ENCODE peak calls at places on chromosomes 5 and 9, in nine cellular contexts. K is RWPE2; J is erythroblast; M is MM.1S; N is NCI-H1092 treated with DMSO at 0.1 percent for 48 hours; W is right lobe of liver; H is stimulated activated CD4-positive, alpha-beta T cell treated with anti-CD3 and anti-CD28 coated beads, Interleukin-4, amount 100 ng/mL, for 1 hour; S is NCI-H1105 treated with DMSO at 0.1 percent for 48 hours; P is AG08396. T is an unnamed sample.

GRCh38 chr9:127197186-127197860 is 67.3 kb upstream of the GARNL3 start:
- DNase-seq in K (no peak), J (no peak), M (no peak), N (no peak), W (peak; percentile 37), H (no peak), S (no peak), P (no peak), T (no peak)

GRCh38 chr9:89080193-89080592 is 88.9 kb downstream of the S1PR3 start:
- DNase-seq in K (no peak), J (no peak), M (no peak), N (no peak), W (no peak), H (no peak), S (no peak), P (peak; percentile 27), T (no peak)

GRCh38 chr5:43560128-43560527 is 3.3 kb upstream of the PAIP1 start:
- DNase-seq in K (no peak), J (no peak), M (no peak), N (no peak), W (no peak), H (no peak), S (no peak), P (no peak), T (no peak)

GRCh38 chr5:32754251-32754650 is 43.1 kb downstream of the NPR3 start:
- DNase-seq in K (no peak), J (no peak), M (no peak), N (no peak), W (no peak), H (no peak), S (no peak), P (no peak), T (no peak)

GRCh38 chr5:179763215-179763945 is 30.4 kb upstream of the LTC4S start:
- DNase-seq in K (no peak), J (peak; percentile 79), M (peak; percentile 55), N (peak; percentile 0), W (no peak), H (peak; percentile 44), S (peak; percentile 48), P (peak; percentile 77), T (peak; percentile 60)

GRCh38 chr5:75620184-75620959 is 9.1 kb downstream of the ANKDD1B start:
- DNase-seq in K (no peak), J (peak; percentile 23), M (no peak), N (no peak), W (no peak), H (no peak), S (no peak), P (no peak), T (no peak)

GRCh38 chr5:40904994-40905306 is 4.3 kb upstream of the C7 start:
- DNase-seq in K (no peak), J (no peak), M (no peak), N (no peak), W (no peak), H (no peak), S (no peak), P (no peak), T (no peak)

GRCh38 chr5:38465702-38466443 is 90.6 kb downstream of the LIFR start:
- DNase-seq in K (no peak), J (no peak), M (no peak), N (no peak), W (no peak), H (no peak), S (no peak), P (no peak), T (no peak)

GRCh38 chr5:74651710-74652109 is 11.2 kb upstream of the ENC1 start:
- DNase-seq in K (no peak), J (peak; percentile 24), M (no peak), N (no peak), W (no peak), H (no peak), S (no peak), P (no peak), T (no peak)

GRCh38 chr5:34490501-34491250 is 165.5 kb upstream of the RAI14 start:
- DNase-seq in K (no peak), J (no peak), M (no peak), N (peak; percentile 78), W (no peak), H (no peak), S (peak; percentile 71), P (peak; percentile 39), T (peak; percentile 90)

GRCh38 chr5:109038209-109038840 is 290.6 kb downstream of the FER start:
- DNase-seq in K (no peak), J (no peak), M (no peak), N (no peak), W (no peak), H (no peak), S (no peak), P (no peak), T (no peak)

GRCh38 chr9:81685763-81686613 is 3.4 kb downstream of the TLE1 start:
- DNase-seq in K (no peak), J (peak; percentile 26), M (no peak), N (no peak), W (no peak), H (no peak), S (no peak), P (no peak), T (no peak)

GRCh38 chr9:20322212-20322611 is 300.1 kb downstream of the MLLT3 start:
- DNase-seq in K (no peak), J (no peak), M (no peak), N (no peak), W (no peak), H (no peak), S (no peak), P (no peak), T (no peak)

GRCh38 chr9:129994947-129995346 is 48.0 kb downstream of the FNBP1 start:
- DNase-seq in K (no peak), J (no peak), M (no peak), N (no peak), W (no peak), H (no peak), S (no peak), P (no peak), T (no peak)

GRCh38 chr9:137785704-137786161 is 91.8 kb upstream of the CACNA1B start:
- DNase-seq in K (peak; percentile 23), J (no peak), M (no peak), N (peak; percentile 22), W (no peak), H (no peak), S (no peak), P (no peak), T (peak; percentile 81)

GRCh38 chr9:69295872-69296562 is 29.0 kb upstream of the ENTREP1 start:
- DNase-seq in K (no peak), J (no peak), M (no peak), N (no peak), W (no peak), H (no peak), S (no peak), P (no peak), T (no peak)

GRCh38 chr9:8356406-8356805 is 556.8 kb upstream of the DMAC1 start:
- DNase-seq in K (no peak), J (no peak), M (no peak), N (no peak), W (no peak), H (no peak), S (no peak), P (no peak), T (no peak)

GRCh38 chr9:117278020-117278419 is 136.8 kb downstream of the ASTN2 start:
- DNase-seq in K (no peak), J (no peak), M (no peak), N (no peak), W (no peak), H (no peak), S (peak; percentile 97), P (no peak), T (no peak)

GRCh38 chr9:130156672-130157071 is 15.5 kb upstream of the NCS1 start:
- DNase-seq in K (no peak), J (no peak), M (no peak), N (no peak), W (peak; percentile 57), H (no peak), S (no peak), P (no peak), T (no peak)

GRCh38 chr5:136036991-136037705 is 8.4 kb downstream of the TGFBI start:
- DNase-seq in K (no peak), J (no peak), M (peak; percentile 86), N (peak; percentile 37), W (no peak), H (no peak), S (peak; percentile 8), P (no peak), T (peak; percentile 95)

GRCh38 chr5:130011986-130012385 is 107.7 kb downstream of the CHSY3 start:
- DNase-seq in K (no peak), J (no peak), M (no peak), N (no peak), W (no peak), H (no peak), S (no peak), P (no peak), T (no peak)

GRCh38 chr5:143657814-143658395 is 154.1 kb upstream of the HMHB1 start:
- DNase-seq in K (no peak), J (no peak), M (no peak), N (peak; percentile 89), W (no peak), H (no peak), S (peak; percentile 91), P (no peak), T (peak; percentile 99)

GRCh38 chr9:12815895-12816294 is 41.1 kb downstream of the LURAP1L start:
- DNase-seq in K (no peak), J (no peak), M (no peak), N (no peak), W (no peak), H (no peak), S (no peak), P (no peak), T (no peak)